ENCODE peak calls at places on chromosomes 2 and 18, in five cellular contexts. One of them, this sample, is unnamed.

GRCh38 chr2:48531141-48531648 is 1.2 kb downstream of the STON1 start:
- DNase-seq in stimulated activated CD8-positive, alpha-beta memory T cell treated with anti-CD3 and anti-CD28 coated beads, Interleukin-12 subunit alpha, Interleukin-12 subunit beta, amount 100 ng/mL, for 1 hour: no peak
- DNase-seq in HEK293T: peak
- DNase-seq in NCI-H446: no peak
- DNase-seq in amygdala: peak
- DNase-seq in this sample: peak

GRCh38 chr18:8084160-8084559 is 517.0 kb downstream of the PTPRM start:
- DNase-seq in stimulated activated CD8-positive, alpha-beta memory T cell treated with anti-CD3 and anti-CD28 coated beads, Interleukin-12 subunit alpha, Interleukin-12 subunit beta, amount 100 ng/mL, for 1 hour: no peak
- DNase-seq in HEK293T: peak
- DNase-seq in NCI-H446: no peak
- DNase-seq in amygdala: no peak
- DNase-seq in this sample: no peak

GRCh38 chr2:66390811-66391210 is 44.1 kb upstream of the MEIS1 start:
- DNase-seq in stimulated activated CD8-positive, alpha-beta memory T cell treated with anti-CD3 and anti-CD28 coated beads, Interleukin-12 subunit alpha, Interleukin-12 subunit beta, amount 100 ng/mL, for 1 hour: no peak
- DNase-seq in HEK293T: no peak
- DNase-seq in NCI-H446: no peak
- DNase-seq in amygdala: no peak
- DNase-seq in this sample: no peak

GRCh38 chr2:215764441-215765048 is 248.8 kb downstream of the MREG start:
- DNase-seq in stimulated activated CD8-positive, alpha-beta memory T cell treated with anti-CD3 and anti-CD28 coated beads, Interleukin-12 subunit alpha, Interleukin-12 subunit beta, amount 100 ng/mL, for 1 hour: no peak
- DNase-seq in HEK293T: no peak
- DNase-seq in NCI-H446: no peak
- DNase-seq in amygdala: no peak
- DNase-seq in this sample: no peak

GRCh38 chr2:120379916-120380893 is 34.3 kb downstream of the INHBB start:
- DNase-seq in stimulated activated CD8-positive, alpha-beta memory T cell treated with anti-CD3 and anti-CD28 coated beads, Interleukin-12 subunit alpha, Interleukin-12 subunit beta, amount 100 ng/mL, for 1 hour: no peak
- DNase-seq in HEK293T: no peak
- DNase-seq in NCI-H446: no peak
- DNase-seq in amygdala: no peak
- DNase-seq in this sample: no peak

GRCh38 chr2:102915128-102915527 is 153.3 kb downstream of the TMEM182 start:
- DNase-seq in stimulated activated CD8-positive, alpha-beta memory T cell treated with anti-CD3 and anti-CD28 coated beads, Interleukin-12 subunit alpha, Interleukin-12 subunit beta, amount 100 ng/mL, for 1 hour: no peak
- DNase-seq in HEK293T: no peak
- DNase-seq in NCI-H446: no peak
- DNase-seq in amygdala: no peak
- DNase-seq in this sample: no peak

GRCh38 chr2:88345842-88346241 is 106.7 kb downstream of the FOXI3 start:
- DNase-seq in stimulated activated CD8-positive, alpha-beta memory T cell treated with anti-CD3 and anti-CD28 coated beads, Interleukin-12 subunit alpha, Interleukin-12 subunit beta, amount 100 ng/mL, for 1 hour: no peak
- DNase-seq in HEK293T: no peak
- DNase-seq in NCI-H446: no peak
- DNase-seq in amygdala: no peak
- DNase-seq in this sample: no peak

GRCh38 chr2:46849741-46850474 is 65.7 kb downstream of the MCFD2 start:
- DNase-seq in stimulated activated CD8-positive, alpha-beta memory T cell treated with anti-CD3 and anti-CD28 coated beads, Interleukin-12 subunit alpha, Interleukin-12 subunit beta, amount 100 ng/mL, for 1 hour: no peak
- DNase-seq in HEK293T: no peak
- DNase-seq in NCI-H446: no peak
- DNase-seq in amygdala: no peak
- DNase-seq in this sample: no peak

GRCh38 chr2:231679906-231680283 is 28.4 kb upstream of the PTMA start:
- DNase-seq in stimulated activated CD8-positive, alpha-beta memory T cell treated with anti-CD3 and anti-CD28 coated beads, Interleukin-12 subunit alpha, Interleukin-12 subunit beta, amount 100 ng/mL, for 1 hour: no peak
- DNase-seq in HEK293T: no peak
- DNase-seq in NCI-H446: no peak
- DNase-seq in amygdala: no peak
- DNase-seq in this sample: no peak